ENCODE peak calls at places on chromosomes 2 and 18, in ten cellular contexts. One of them, this sample, is unnamed.

GRCh38 chr2:29040552-29040951 is 33.8 kb downstream of the PCARE start:
- DNase-seq in NCI-H1436 treated with DMSO at 0.1 percent for 48 hours: no peak
- DNase-seq in osteocyte: no peak
- DNase-seq in astrocyte of the spinal cord: no peak
- DNase-seq in Kasumi-1: no peak
- DNase-seq in effector memory CD4-positive, alpha-beta T cell: no peak
- DNase-seq in ELF-1: no peak
- DNase-seq in effector memory CD8-positive, alpha-beta T cell: no peak
- DNase-seq in stimulated activated CD8-positive, alpha-beta memory T cell treated with anti-CD3 and anti-CD28 coated beads, Interleukin-12 subunit alpha, Interleukin-12 subunit beta, amount 100 ng/mL, for 1 hour: no peak
- DNase-seq in posterior cingulate gyrus: no peak
- DNase-seq in this sample: no peak

GRCh38 chr2:129189617-129190016 is 789.8 kb upstream of the RAB6C start:
- DNase-seq in astrocyte of the spinal cord: no peak
- DNase-seq in posterior cingulate gyrus: no peak
- DNase-seq in effector memory CD4-positive, alpha-beta T cell: no peak
- DNase-seq in effector memory CD8-positive, alpha-beta T cell: no peak
- DNase-seq in Kasumi-1: no peak
- DNase-seq in stimulated activated CD8-positive, alpha-beta memory T cell treated with anti-CD3 and anti-CD28 coated beads, Interleukin-12 subunit alpha, Interleukin-12 subunit beta, amount 100 ng/mL, for 1 hour: no peak
- DNase-seq in ELF-1: peak
- DNase-seq in osteocyte: no peak
- DNase-seq in NCI-H1436 treated with DMSO at 0.1 percent for 48 hours: no peak
- DNase-seq in this sample: no peak

GRCh38 chr2:127541849-127542630 is 6.6 kb downstream of the MYO7B start:
- DNase-seq in effector memory CD4-positive, alpha-beta T cell: no peak
- DNase-seq in posterior cingulate gyrus: no peak
- DNase-seq in osteocyte: peak
- DNase-seq in ELF-1: no peak
- DNase-seq in NCI-H1436 treated with DMSO at 0.1 percent for 48 hours: no peak
- DNase-seq in stimulated activated CD8-positive, alpha-beta memory T cell treated with anti-CD3 and anti-CD28 coated beads, Interleukin-12 subunit alpha, Interleukin-12 subunit beta, amount 100 ng/mL, for 1 hour: no peak
- DNase-seq in Kasumi-1: no peak
- DNase-seq in astrocyte of the spinal cord: no peak
- DNase-seq in effector memory CD8-positive, alpha-beta T cell: no peak
- DNase-seq in this sample: no peak

GRCh38 chr2:232977438-232977971 is 35.6 kb downstream of the NGEF start:
- DNase-seq in NCI-H1436 treated with DMSO at 0.1 percent for 48 hours: no peak
- DNase-seq in ELF-1: no peak
- DNase-seq in Kasumi-1: no peak
- DNase-seq in effector memory CD8-positive, alpha-beta T cell: no peak
- DNase-seq in stimulated activated CD8-positive, alpha-beta memory T cell treated with anti-CD3 and anti-CD28 coated beads, Interleukin-12 subunit alpha, Interleukin-12 subunit beta, amount 100 ng/mL, for 1 hour: no peak
- DNase-seq in astrocyte of the spinal cord: no peak
- DNase-seq in osteocyte: peak
- DNase-seq in effector memory CD4-positive, alpha-beta T cell: no peak
- DNase-seq in posterior cingulate gyrus: no peak
- DNase-seq in this sample: no peak

GRCh38 chr2:142756430-142756829 is 121.0 kb upstream of the KYNU start:
- DNase-seq in NCI-H1436 treated with DMSO at 0.1 percent for 48 hours: no peak
- DNase-seq in effector memory CD4-positive, alpha-beta T cell: no peak
- DNase-seq in effector memory CD8-positive, alpha-beta T cell: no peak
- DNase-seq in osteocyte: no peak
- DNase-seq in Kasumi-1: no peak
- DNase-seq in ELF-1: no peak
- DNase-seq in astrocyte of the spinal cord: peak
- DNase-seq in stimulated activated CD8-positive, alpha-beta memory T cell treated with anti-CD3 and anti-CD28 coated beads, Interleukin-12 subunit alpha, Interleukin-12 subunit beta, amount 100 ng/mL, for 1 hour: no peak
- DNase-seq in posterior cingulate gyrus: no peak
- DNase-seq in this sample: no peak

GRCh38 chr2:27379840-27380625 is 501 bp downstream of the ZNF513 start:
- DNase-seq in posterior cingulate gyrus: peak
- DNase-seq in ELF-1: peak
- DNase-seq in effector memory CD8-positive, alpha-beta T cell: peak
- DNase-seq in astrocyte of the spinal cord: peak
- DNase-seq in osteocyte: no peak
- DNase-seq in effector memory CD4-positive, alpha-beta T cell: peak
- DNase-seq in stimulated activated CD8-positive, alpha-beta memory T cell treated with anti-CD3 and anti-CD28 coated beads, Interleukin-12 subunit alpha, Interleukin-12 subunit beta, amount 100 ng/mL, for 1 hour: peak
- DNase-seq in Kasumi-1: peak
- DNase-seq in NCI-H1436 treated with DMSO at 0.1 percent for 48 hours: no peak
- DNase-seq in this sample: peak

GRCh38 chr18:69674921-69675405 is 272.7 kb downstream of the CD226 start:
- DNase-seq in effector memory CD8-positive, alpha-beta T cell: no peak
- DNase-seq in astrocyte of the spinal cord: no peak
- DNase-seq in NCI-H1436 treated with DMSO at 0.1 percent for 48 hours: peak
- DNase-seq in ELF-1: no peak
- DNase-seq in posterior cingulate gyrus: no peak
- DNase-seq in effector memory CD4-positive, alpha-beta T cell: no peak
- DNase-seq in osteocyte: no peak
- DNase-seq in stimulated activated CD8-positive, alpha-beta memory T cell treated with anti-CD3 and anti-CD28 coated beads, Interleukin-12 subunit alpha, Interleukin-12 subunit beta, amount 100 ng/mL, for 1 hour: no peak
- DNase-seq in Kasumi-1: no peak
- DNase-seq in this sample: no peak

GRCh38 chr2:30239308-30240161 is 8.2 kb downstream of the LBH start:
- DNase-seq in effector memory CD8-positive, alpha-beta T cell: peak
- DNase-seq in effector memory CD4-positive, alpha-beta T cell: peak
- DNase-seq in astrocyte of the spinal cord: peak
- DNase-seq in Kasumi-1: peak
- DNase-seq in ELF-1: peak
- DNase-seq in posterior cingulate gyrus: peak
- DNase-seq in stimulated activated CD8-positive, alpha-beta memory T cell treated with anti-CD3 and anti-CD28 coated beads, Interleukin-12 subunit alpha, Interleukin-12 subunit beta, amount 100 ng/mL, for 1 hour: peak
- DNase-seq in osteocyte: no peak
- DNase-seq in NCI-H1436 treated with DMSO at 0.1 percent for 48 hours: no peak
- DNase-seq in this sample: peak

GRCh38 chr2:162072976-162073775 is 839 bp downstream of the DPP4 start:
- DNase-seq in osteocyte: no peak
- DNase-seq in astrocyte of the spinal cord: no peak
- DNase-seq in stimulated activated CD8-positive, alpha-beta memory T cell treated with anti-CD3 and anti-CD28 coated beads, Interleukin-12 subunit alpha, Interleukin-12 subunit beta, amount 100 ng/mL, for 1 hour: no peak
- DNase-seq in NCI-H1436 treated with DMSO at 0.1 percent for 48 hours: no peak
- DNase-seq in effector memory CD4-positive, alpha-beta T cell: no peak
- DNase-seq in posterior cingulate gyrus: peak
- DNase-seq in effector memory CD8-positive, alpha-beta T cell: no peak
- DNase-seq in ELF-1: no peak
- DNase-seq in Kasumi-1: no peak
- DNase-seq in this sample: peak

GRCh38 chr2:238655974-238656722 is 191.7 kb upstream of the TWIST2 start:
- DNase-seq in osteocyte: peak
- DNase-seq in stimulated activated CD8-positive, alpha-beta memory T cell treated with anti-CD3 and anti-CD28 coated beads, Interleukin-12 subunit alpha, Interleukin-12 subunit beta, amount 100 ng/mL, for 1 hour: no peak
- DNase-seq in astrocyte of the spinal cord: no peak
- DNase-seq in effector memory CD4-positive, alpha-beta T cell: no peak
- DNase-seq in posterior cingulate gyrus: no peak
- DNase-seq in NCI-H1436 treated with DMSO at 0.1 percent for 48 hours: no peak
- DNase-seq in effector memory CD8-positive, alpha-beta T cell: no peak
- DNase-seq in ELF-1: no peak
- DNase-seq in Kasumi-1: no peak
- DNase-seq in this sample: no peak

GRCh38 chr2:40642261-40642660 is 190.4 kb upstream of the SLC8A1 start:
- DNase-seq in Kasumi-1: no peak
- DNase-seq in osteocyte: no peak
- DNase-seq in effector memory CD4-positive, alpha-beta T cell: no peak
- DNase-seq in stimulated activated CD8-positive, alpha-beta memory T cell treated with anti-CD3 and anti-CD28 coated beads, Interleukin-12 subunit alpha, Interleukin-12 subunit beta, amount 100 ng/mL, for 1 hour: no peak
- DNase-seq in astrocyte of the spinal cord: no peak
- DNase-seq in effector memory CD8-positive, alpha-beta T cell: no peak
- DNase-seq in ELF-1: no peak
- DNase-seq in NCI-H1436 treated with DMSO at 0.1 percent for 48 hours: no peak
- DNase-seq in posterior cingulate gyrus: no peak
- DNase-seq in this sample: no peak

GRCh38 chr2:128406629-128407252 is 88.1 kb upstream of the HS6ST1 start:
- DNase-seq in stimulated activated CD8-positive, alpha-beta memory T cell treated with anti-CD3 and anti-CD28 coated beads, Interleukin-12 subunit alpha, Interleukin-12 subunit beta, amount 100 ng/mL, for 1 hour: no peak
- DNase-seq in effector memory CD4-positive, alpha-beta T cell: no peak
- DNase-seq in Kasumi-1: no peak
- DNase-seq in astrocyte of the spinal cord: no peak
- DNase-seq in NCI-H1436 treated with DMSO at 0.1 percent for 48 hours: no peak
- DNase-seq in osteocyte: no peak
- DNase-seq in effector memory CD8-positive, alpha-beta T cell: no peak
- DNase-seq in ELF-1: no peak
- DNase-seq in posterior cingulate gyrus: no peak
- DNase-seq in this sample: no peak

GRCh38 chr2:100052645-100053044 is 89.7 kb downstream of the AFF3 start:
- DNase-seq in posterior cingulate gyrus: no peak
- DNase-seq in astrocyte of the spinal cord: no peak
- DNase-seq in NCI-H1436 treated with DMSO at 0.1 percent for 48 hours: no peak
- DNase-seq in osteocyte: no peak
- DNase-seq in effector memory CD4-positive, alpha-beta T cell: no peak
- DNase-seq in stimulated activated CD8-positive, alpha-beta memory T cell treated with anti-CD3 and anti-CD28 coated beads, Interleukin-12 subunit alpha, Interleukin-12 subunit beta, amount 100 ng/mL, for 1 hour: no peak
- DNase-seq in ELF-1: no peak
- DNase-seq in Kasumi-1: no peak
- DNase-seq in effector memory CD8-positive, alpha-beta T cell: no peak
- DNase-seq in this sample: no peak

GRCh38 chr2:71597749-71598148 is 144.4 kb downstream of the DYSF start:
- DNase-seq in ELF-1: no peak
- DNase-seq in effector memory CD4-positive, alpha-beta T cell: no peak
- DNase-seq in astrocyte of the spinal cord: no peak
- DNase-seq in effector memory CD8-positive, alpha-beta T cell: no peak
- DNase-seq in Kasumi-1: no peak
- DNase-seq in osteocyte: no peak
- DNase-seq in NCI-H1436 treated with DMSO at 0.1 percent for 48 hours: no peak
- DNase-seq in stimulated activated CD8-positive, alpha-beta memory T cell treated with anti-CD3 and anti-CD28 coated beads, Interleukin-12 subunit alpha, Interleukin-12 subunit beta, amount 100 ng/mL, for 1 hour: no peak
- DNase-seq in posterior cingulate gyrus: no peak
- DNase-seq in this sample: no peak

GRCh38 chr2:23944527-23944926 is 4.3 kb downstream of the UBXN2A start:
- DNase-seq in Kasumi-1: no peak
- DNase-seq in posterior cingulate gyrus: no peak
- DNase-seq in effector memory CD8-positive, alpha-beta T cell: no peak
- DNase-seq in NCI-H1436 treated with DMSO at 0.1 percent for 48 hours: no peak
- DNase-seq in stimulated activated CD8-positive, alpha-beta memory T cell treated with anti-CD3 and anti-CD28 coated beads, Interleukin-12 subunit alpha, Interleukin-12 subunit beta, amount 100 ng/mL, for 1 hour: no peak
- DNase-seq in astrocyte of the spinal cord: no peak
- DNase-seq in osteocyte: no peak
- DNase-seq in effector memory CD4-positive, alpha-beta T cell: no peak
- DNase-seq in ELF-1: peak
- DNase-seq in this sample: no peak

GRCh38 chr18:23528580-23529472 is 25.5 kb downstream of the RMC1 start:
- DNase-seq in effector memory CD8-positive, alpha-beta T cell: no peak
- DNase-seq in effector memory CD4-positive, alpha-beta T cell: no peak
- DNase-seq in posterior cingulate gyrus: no peak
- DNase-seq in osteocyte: no peak
- DNase-seq in astrocyte of the spinal cord: no peak
- DNase-seq in stimulated activated CD8-positive, alpha-beta memory T cell treated with anti-CD3 and anti-CD28 coated beads, Interleukin-12 subunit alpha, Interleukin-12 subunit beta, amount 100 ng/mL, for 1 hour: no peak
- DNase-seq in ELF-1: no peak
- DNase-seq in Kasumi-1: no peak
- DNase-seq in NCI-H1436 treated with DMSO at 0.1 percent for 48 hours: no peak
- DNase-seq in this sample: no peak

GRCh38 chr2:203720011-203720410 is 13.6 kb downstream of the CD28 start:
- DNase-seq in astrocyte of the spinal cord: no peak
- DNase-seq in effector memory CD8-positive, alpha-beta T cell: peak
- DNase-seq in NCI-H1436 treated with DMSO at 0.1 percent for 48 hours: no peak
- DNase-seq in osteocyte: no peak
- DNase-seq in Kasumi-1: no peak
- DNase-seq in stimulated activated CD8-positive, alpha-beta memory T cell treated with anti-CD3 and anti-CD28 coated beads, Interleukin-12 subunit alpha, Interleukin-12 subunit beta, amount 100 ng/mL, for 1 hour: no peak
- DNase-seq in posterior cingulate gyrus: no peak
- DNase-seq in ELF-1: no peak
- DNase-seq in effector memory CD4-positive, alpha-beta T cell: peak
- DNase-seq in this sample: peak

GRCh38 chr18:32919799-32920198 is 147.0 kb upstream of the KLHL14 start:
- DNase-seq in NCI-H1436 treated with DMSO at 0.1 percent for 48 hours: peak
- DNase-seq in posterior cingulate gyrus: no peak
- DNase-seq in Kasumi-1: peak
- DNase-seq in osteocyte: no peak
- DNase-seq in effector memory CD8-positive, alpha-beta T cell: no peak
- DNase-seq in stimulated activated CD8-positive, alpha-beta memory T cell treated with anti-CD3 and anti-CD28 coated beads, Interleukin-12 subunit alpha, Interleukin-12 subunit beta, amount 100 ng/mL, for 1 hour: no peak
- DNase-seq in effector memory CD4-positive, alpha-beta T cell: no peak
- DNase-seq in astrocyte of the spinal cord: peak
- DNase-seq in ELF-1: peak
- DNase-seq in this sample: no peak

GRCh38 chr2:85584354-85584856 is at the start of gene VAMP5:
- DNase-seq in Kasumi-1: no peak
- DNase-seq in posterior cingulate gyrus: no peak
- DNase-seq in effector memory CD8-positive, alpha-beta T cell: no peak
- DNase-seq in effector memory CD4-positive, alpha-beta T cell: peak
- DNase-seq in astrocyte of the spinal cord: no peak
- DNase-seq in stimulated activated CD8-positive, alpha-beta memory T cell treated with anti-CD3 and anti-CD28 coated beads, Interleukin-12 subunit alpha, Interleukin-12 subunit beta, amount 100 ng/mL, for 1 hour: no peak
- DNase-seq in NCI-H1436 treated with DMSO at 0.1 percent for 48 hours: no peak
- DNase-seq in ELF-1: no peak
- DNase-seq in osteocyte: no peak
- DNase-seq in this sample: no peak

GRCh38 chr2:166375205-166375735 is 474 bp downstream of the SCN9A start:
- DNase-seq in effector memory CD4-positive, alpha-beta T cell: no peak
- DNase-seq in ELF-1: no peak
- DNase-seq in astrocyte of the spinal cord: peak
- DNase-seq in osteocyte: no peak
- DNase-seq in posterior cingulate gyrus: no peak
- DNase-seq in Kasumi-1: no peak
- DNase-seq in stimulated activated CD8-positive, alpha-beta memory T cell treated with anti-CD3 and anti-CD28 coated beads, Interleukin-12 subunit alpha, Interleukin-12 subunit beta, amount 100 ng/mL, for 1 hour: no peak
- DNase-seq in effector memory CD8-positive, alpha-beta T cell: no peak
- DNase-seq in NCI-H1436 treated with DMSO at 0.1 percent for 48 hours: peak
- DNase-seq in this sample: no peak

GRCh38 chr2:88190808-88191721 is 20.9 kb downstream of the THNSL2 start:
- DNase-seq in osteocyte: no peak
- DNase-seq in ELF-1: peak
- DNase-seq in NCI-H1436 treated with DMSO at 0.1 percent for 48 hours: no peak
- DNase-seq in Kasumi-1: no peak
- DNase-seq in posterior cingulate gyrus: peak
- DNase-seq in effector memory CD8-positive, alpha-beta T cell: peak
- DNase-seq in stimulated activated CD8-positive, alpha-beta memory T cell treated with anti-CD3 and anti-CD28 coated beads, Interleukin-12 subunit alpha, Interleukin-12 subunit beta, amount 100 ng/mL, for 1 hour: no peak
- DNase-seq in effector memory CD4-positive, alpha-beta T cell: no peak
- DNase-seq in astrocyte of the spinal cord: peak
- DNase-seq in this sample: no peak

GRCh38 chr18:24595556-24595955 is 135.1 kb downstream of the HRH4 start:
- DNase-seq in posterior cingulate gyrus: no peak
- DNase-seq in NCI-H1436 treated with DMSO at 0.1 percent for 48 hours: no peak
- DNase-seq in astrocyte of the spinal cord: no peak
- DNase-seq in stimulated activated CD8-positive, alpha-beta memory T cell treated with anti-CD3 and anti-CD28 coated beads, Interleukin-12 subunit alpha, Interleukin-12 subunit beta, amount 100 ng/mL, for 1 hour: no peak
- DNase-seq in effector memory CD8-positive, alpha-beta T cell: no peak
- DNase-seq in effector memory CD4-positive, alpha-beta T cell: no peak
- DNase-seq in osteocyte: no peak
- DNase-seq in ELF-1: no peak
- DNase-seq in Kasumi-1: no peak
- DNase-seq in this sample: no peak

GRCh38 chr2:96142217-96143113 is 2.8 kb downstream of the DUSP2 start:
- DNase-seq in ELF-1: no peak
- DNase-seq in astrocyte of the spinal cord: no peak
- DNase-seq in NCI-H1436 treated with DMSO at 0.1 percent for 48 hours: no peak
- DNase-seq in osteocyte: no peak
- DNase-seq in effector memory CD4-positive, alpha-beta T cell: no peak
- DNase-seq in stimulated activated CD8-positive, alpha-beta memory T cell treated with anti-CD3 and anti-CD28 coated beads, Interleukin-12 subunit alpha, Interleukin-12 subunit beta, amount 100 ng/mL, for 1 hour: peak
- DNase-seq in Kasumi-1: no peak
- DNase-seq in effector memory CD8-positive, alpha-beta T cell: peak
- DNase-seq in posterior cingulate gyrus: no peak
- DNase-seq in this sample: peak

GRCh38 chr18:74219056-74219455 is 70.7 kb downstream of the TIMM21 start:
- DNase-seq in effector memory CD4-positive, alpha-beta T cell: no peak
- DNase-seq in effector memory CD8-positive, alpha-beta T cell: no peak
- DNase-seq in astrocyte of the spinal cord: no peak
- DNase-seq in osteocyte: no peak
- DNase-seq in stimulated activated CD8-positive, alpha-beta memory T cell treated with anti-CD3 and anti-CD28 coated beads, Interleukin-12 subunit alpha, Interleukin-12 subunit beta, amount 100 ng/mL, for 1 hour: no peak
- DNase-seq in Kasumi-1: no peak
- DNase-seq in posterior cingulate gyrus: no peak
- DNase-seq in ELF-1: no peak
- DNase-seq in NCI-H1436 treated with DMSO at 0.1 percent for 48 hours: no peak
- DNase-seq in this sample: no peak

GRCh38 chr2:231123362-231123898 is 1.4 kb downstream of the HTR2B start:
- DNase-seq in effector memory CD4-positive, alpha-beta T cell: no peak
- DNase-seq in Kasumi-1: no peak
- DNase-seq in stimulated activated CD8-positive, alpha-beta memory T cell treated with anti-CD3 and anti-CD28 coated beads, Interleukin-12 subunit alpha, Interleukin-12 subunit beta, amount 100 ng/mL, for 1 hour: no peak
- DNase-seq in astrocyte of the spinal cord: peak
- DNase-seq in ELF-1: peak
- DNase-seq in posterior cingulate gyrus: no peak
- DNase-seq in NCI-H1436 treated with DMSO at 0.1 percent for 48 hours: no peak
- DNase-seq in effector memory CD8-positive, alpha-beta T cell: no peak
- DNase-seq in osteocyte: no peak
- DNase-seq in this sample: no peak

GRCh38 chr2:134232868-134233732 is 20.8 kb upstream of the MGAT5 start:
- DNase-seq in stimulated activated CD8-positive, alpha-beta memory T cell treated with anti-CD3 and anti-CD28 coated beads, Interleukin-12 subunit alpha, Interleukin-12 subunit beta, amount 100 ng/mL, for 1 hour: no peak
- DNase-seq in effector memory CD4-positive, alpha-beta T cell: no peak
- DNase-seq in astrocyte of the spinal cord: peak
- DNase-seq in effector memory CD8-positive, alpha-beta T cell: peak
- DNase-seq in osteocyte: no peak
- DNase-seq in Kasumi-1: peak
- DNase-seq in posterior cingulate gyrus: no peak
- DNase-seq in ELF-1: no peak
- DNase-seq in NCI-H1436 treated with DMSO at 0.1 percent for 48 hours: no peak
- DNase-seq in this sample: peak

GRCh38 chr2:62180960-62181359 is 15.0 kb upstream of the B3GNT2 start:
- DNase-seq in Kasumi-1: peak
- DNase-seq in astrocyte of the spinal cord: no peak
- DNase-seq in ELF-1: no peak
- DNase-seq in effector memory CD8-positive, alpha-beta T cell: no peak
- DNase-seq in effector memory CD4-positive, alpha-beta T cell: no peak
- DNase-seq in stimulated activated CD8-positive, alpha-beta memory T cell treated with anti-CD3 and anti-CD28 coated beads, Interleukin-12 subunit alpha, Interleukin-12 subunit beta, amount 100 ng/mL, for 1 hour: no peak
- DNase-seq in NCI-H1436 treated with DMSO at 0.1 percent for 48 hours: no peak
- DNase-seq in posterior cingulate gyrus: no peak
- DNase-seq in osteocyte: no peak
- DNase-seq in this sample: no peak

This sample was measured in central memory CD4-positive, alpha-beta T cell.